ENCODE peak calls at places on chromosomes 11 and 22, in eight cellular contexts. X is tibial artery, O is GM23248, C is heart left ventricle, L is HCT116, Y is IMR-90, D is breast epithelium, S is K562. P is an unnamed sample. For H3K27me3, the result is how much of the 10 kb centered on the place peaks cover.

GRCh38 chr11:120801801-120802689 is 221.9 kb upstream of the TBCEL start:
- DNase-seq in L (peak), O (peak), X (peak), S (peak), C (peak), D (peak), Y (peak), P (peak)

GRCh38 chr11:14373941-14374646 is 15.1 kb upstream of the RRAS2 start:
- DNase-seq in O (peak), L (no peak), D (no peak), X (peak), Y (peak), C (peak), S (no peak), P (peak)

GRCh38 chr11:19938051-19938856 is 222.0 kb downstream of the DBX1 start:
- DNase-seq in C (no peak), S (peak), O (peak), L (peak), X (no peak), D (no peak), Y (peak), P (no peak)

GRCh38 chr11:126006068-126006467 is 56.6 kb downstream of the CDON start:
- DNase-seq in D (no peak), C (no peak), S (no peak), X (no peak), Y (no peak), O (no peak), L (no peak), P (no peak)

GRCh38 chr11:391117-392017 is 2.6 kb upstream of the PKP3 start:
- DNase-seq in L (no peak), D (no peak), Y (no peak), S (no peak), O (no peak), X (no peak), C (no peak), P (no peak)

GRCh38 chr11:1705121-1706052 is 8.4 kb downstream of the KRTAP5-6 start:
- DNase-seq in D (no peak), L (no peak), Y (no peak), C (no peak), X (no peak), O (no peak), S (no peak), P (no peak)

GRCh38 chr11:28976801-28977145 is 868.6 kb downstream of the METTL15 start:
- DNase-seq in S (no peak), O (no peak), C (no peak), Y (no peak), X (no peak), D (no peak), L (no peak), P (no peak)

GRCh38 chr11:128658499-128658898 is 35.4 kb upstream of the FLI1 start:
- DNase-seq in S (no peak), X (no peak), Y (no peak), L (no peak), O (peak), C (no peak), D (no peak), P (no peak)

GRCh38 chr22:17978027-17978426 is 46.3 kb downstream of the MICAL3 start:
- DNase-seq in O (no peak), S (no peak), X (no peak), D (no peak), L (no peak), C (no peak), Y (no peak), P (no peak)

GRCh38 chr22:30841264-30841663 is 127.3 kb downstream of the MORC2 start:
- DNase-seq in S (no peak), D (no peak), X (no peak), L (no peak), C (no peak), Y (peak), O (no peak), P (no peak)

GRCh38 chr22:48651036-48651890 is 1176.4 kb downstream of the BRD1 start:
- DNase-seq in O (no peak), Y (no peak), L (peak), D (no peak), C (no peak), X (no peak), S (no peak), P (no peak)

GRCh38 chr11:24837112-24837511 is 340.3 kb downstream of the LUZP2 start:
- DNase-seq in L (no peak), D (no peak), X (no peak), S (no peak), C (no peak), O (no peak), Y (no peak), P (no peak)

GRCh38 chr11:44030276-44030932 is 17.4 kb upstream of the ACCSL start:
- DNase-seq in D (no peak), Y (peak), O (peak), X (peak), C (peak), S (no peak), L (no peak), P (peak)

GRCh38 chr11:64436025-64436424 is 77.1 kb downstream of the RPS6KA4 start:
- DNase-seq in D (no peak), Y (no peak), C (no peak), L (no peak), X (no peak), S (no peak), O (peak), P (no peak)

GRCh38 chr22:49360746-49361145 is 466.9 kb downstream of the BRD1 start:
- DNase-seq in L (no peak), S (no peak), X (no peak), Y (no peak), C (no peak), O (no peak), D (no peak), P (no peak)

GRCh38 chr11:60899021-60899936 is 7.1 kb downstream of the PRPF19 start:
- DNase-seq in X (no peak), L (peak), O (peak), C (no peak), D (no peak), S (peak), Y (peak), P (no peak)

GRCh38 chr11:76279038-76279437 is 72.7 kb upstream of the WNT11 start:
- DNase-seq in L (no peak), Y (no peak), S (no peak), X (no peak), C (no peak), O (peak), D (no peak), P (no peak)

GRCh38 chr11:74490945-74491344 is 2.6 kb downstream of the LIPT2 start:
- DNase-seq in Y (no peak), O (no peak), L (no peak), X (no peak), D (no peak), C (no peak), S (no peak), P (no peak)

GRCh38 chr11:16911186-16911585 is 103.0 kb downstream of the PLEKHA7 start:
- DNase-seq in L (no peak), D (no peak), X (no peak), S (no peak), C (no peak), Y (no peak), O (no peak), P (no peak)

GRCh38 chr22:22401381-22401780 is 107.2 kb downstream of the ZNF280B start:
- DNase-seq in X (no peak), S (no peak), Y (no peak), L (no peak), D (no peak), C (no peak), O (no peak), P (no peak)

GRCh38 chr11:110182886-110183285 is 89.7 kb downstream of the ZC3H12C start:
- DNase-seq in L (peak), X (no peak), O (peak), C (no peak), D (no peak), Y (peak), S (no peak), P (no peak)

GRCh38 chr22:39453765-39454378 is 2.9 kb upstream of the MGAT3 start:
- DNase-seq in X (no peak), D (no peak), S (peak), L (no peak), Y (peak), C (no peak), O (no peak), P (no peak)

GRCh38 chr11:94504689-94505293 is 7.5 kb upstream of the C11orf97 start:
- DNase-seq in D (no peak), Y (peak), L (peak), C (no peak), S (peak), X (no peak), O (peak), P (no peak)

GRCh38 chr11:111000400-111001090 is 245.0 kb upstream of the POU2AF2 start:
- DNase-seq in S (no peak), D (no peak), Y (no peak), O (peak), L (no peak), C (no peak), X (no peak), P (no peak)

GRCh38 chr11:13160745-13161144 is 116.8 kb upstream of the BMAL1 start:
- DNase-seq in D (no peak), C (no peak), Y (no peak), S (no peak), O (no peak), L (no peak), X (no peak), P (no peak)

GRCh38 chr22:23147632-23148387 is 2.5 kb downstream of the RAB36 start:
- DNase-seq in X (no peak), Y (peak), L (no peak), S (no peak), D (no peak), O (peak), C (no peak), P (no peak)

GRCh38 chr22:50620861-50621490 is 7.0 kb downstream of the ARSA start:
- DNase-seq in X (no peak), O (peak), D (no peak), C (peak), Y (no peak), L (no peak), S (no peak), P (no peak)

GRCh38 chr11:111663820-111664219 is 61.6 kb downstream of the SIK2 start:
- DNase-seq in O (peak), X (peak), L (no peak), Y (no peak), S (peak), D (no peak), C (peak), P (no peak)

GRCh38 chr22:42399315-42400271 is 32.6 kb downstream of the NFAM1 start:
- DNase-seq in D (no peak), X (no peak), O (no peak), S (peak), C (peak), Y (no peak), L (no peak), P (no peak)

GRCh38 chr11:9313648-9314290 is 624 bp downstream of the TMEM41B start:
- DNase-seq in C (peak), X (peak), D (no peak), S (peak), Y (peak), O (peak), L (no peak), P (no peak)

GRCh38 chr11:14542384-14542783 is 22.2 kb upstream of the PSMA1 start:
- DNase-seq in X (no peak), D (no peak), S (no peak), L (no peak), C (no peak), O (no peak), Y (no peak), P (no peak)

GRCh38 chr11:87301785-87302540 is 264.2 kb downstream of the TMEM135 start:
- DNase-seq in S (no peak), Y (peak), D (no peak), X (no peak), C (no peak), L (no peak), O (no peak), P (no peak)

GRCh38 chr11:16410479-16410878 is 54.1 kb upstream of the SOX6 start:
- DNase-seq in O (no peak), C (no peak), L (no peak), D (no peak), Y (no peak), X (no peak), S (peak), P (no peak)

GRCh38 chr22:30864441-30865420 is 103.8 kb downstream of the MORC2 start:
- DNase-seq in C (no peak), O (no peak), Y (no peak), L (no peak), D (peak), X (peak), S (no peak), P (peak)

GRCh38 chr11:96817488-96817887 is 427.7 kb downstream of the JRKL start:
- DNase-seq in S (peak), O (peak), Y (no peak), X (no peak), D (no peak), L (no peak), C (no peak), P (no peak)

GRCh38 chr11:65858354-65859133 is 564 bp upstream of the CFL1 start:
- DNase-seq in L (no peak), Y (no peak), D (no peak), O (no peak), C (no peak), S (no peak), X (no peak), P (no peak)

GRCh38 chr11:61345170-61345610 is 12.2 kb downstream of the TKFC start:
- DNase-seq in D (no peak), Y (no peak), X (no peak), L (no peak), O (no peak), C (no peak), S (no peak), P (no peak)

DNA sequence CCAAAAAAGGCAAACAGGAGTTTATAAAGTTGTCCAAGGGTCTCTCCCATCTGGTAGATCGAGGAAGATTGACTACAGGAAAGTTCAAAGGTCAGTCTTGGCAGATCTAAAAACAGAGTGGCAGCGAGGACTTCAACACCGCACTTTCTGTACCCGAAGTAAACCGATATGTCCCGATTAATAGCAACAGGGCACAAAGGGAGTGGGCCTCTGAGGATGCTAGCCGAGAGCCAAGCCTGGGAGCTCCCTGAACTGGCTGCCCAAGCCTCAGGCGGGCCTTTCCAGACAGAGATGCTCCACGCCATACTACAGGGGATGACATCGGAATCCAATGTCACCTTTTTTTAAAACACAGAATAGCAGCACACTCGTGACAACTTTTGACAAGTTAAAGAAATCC is 2.5 kb downstream of the FGF4 start:
- DNase-seq in D (no peak), L (no peak), Y (no peak), C (no peak), X (no peak), O (no peak), S (no peak), P (no peak)
- H3K27me3 ChIP-seq in D (under half), L (under half), Y (half or more), C (half or more), X (half or more), O (half or more), S (half or more), P (under half)

DNA sequence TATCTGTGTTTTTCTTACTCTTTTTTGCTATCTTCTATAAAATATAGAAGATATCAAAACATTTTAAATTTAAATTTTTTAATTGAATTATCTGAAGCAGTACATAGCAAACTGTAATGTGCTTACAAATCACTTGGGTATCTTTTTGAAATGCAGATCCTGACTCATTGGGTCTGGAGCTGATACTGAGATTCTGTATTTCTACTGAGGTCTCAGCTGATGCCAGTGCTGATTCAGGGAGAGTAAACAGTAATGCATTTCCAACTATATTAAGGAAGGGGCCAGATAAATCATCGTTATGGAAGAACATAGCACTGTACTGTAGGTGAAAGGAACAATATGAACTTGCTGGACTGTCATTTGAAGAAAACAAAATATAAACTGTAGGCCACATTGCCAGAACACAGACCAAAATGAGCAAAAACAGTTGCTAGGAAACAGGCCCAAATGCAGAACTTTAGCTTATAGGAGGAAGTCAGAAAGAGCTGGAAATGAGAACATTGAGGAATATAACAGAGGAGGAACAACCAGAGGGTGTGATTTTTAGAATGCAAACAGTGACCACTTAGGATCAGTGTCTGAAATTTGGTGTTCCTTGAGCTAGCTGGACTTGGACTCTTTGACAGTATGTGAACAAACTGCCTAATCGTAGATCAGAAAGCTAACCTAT is 3.3 kb downstream of the ARL14EP start:
- DNase-seq in D (no peak), X (no peak), Y (peak), S (no peak), O (peak), L (no peak), C (no peak), P (no peak)
- H3K27me3 ChIP-seq in D (under half), X (under half), Y (under half), S (under half), O (under half), L (under half), C (under half), P (under half)

DNA sequence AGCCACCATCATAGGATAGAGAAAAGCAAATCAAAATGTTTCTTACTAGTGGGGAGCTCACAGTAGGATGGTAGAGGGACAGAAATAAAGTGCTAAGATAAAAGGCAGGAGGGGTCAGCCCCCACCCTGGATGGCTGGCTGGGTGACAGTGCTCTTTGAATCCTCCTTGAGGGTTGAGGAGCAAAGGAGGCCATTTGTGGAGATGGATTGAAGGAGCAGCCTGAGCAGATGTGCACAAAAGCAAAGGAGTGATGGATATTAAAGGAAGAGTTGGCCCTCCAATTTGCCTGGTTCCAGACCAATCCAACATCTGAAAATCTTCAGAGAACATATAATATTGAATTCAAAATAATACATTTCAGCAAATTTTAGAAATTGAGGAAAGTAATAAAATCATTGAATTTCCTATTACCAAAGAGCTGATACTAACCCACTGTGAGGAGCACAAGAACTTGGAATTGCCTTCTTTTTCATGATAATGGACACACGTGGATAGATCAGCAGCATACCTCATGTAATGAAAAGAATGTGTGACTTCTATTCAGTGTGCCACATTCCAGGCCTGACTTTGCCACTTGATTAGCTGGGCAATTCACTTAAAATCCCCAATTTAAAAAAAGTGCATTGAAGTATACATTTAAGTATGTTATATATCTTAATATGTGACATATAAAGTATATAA is 287.0 kb downstream of the FAT3 start:
- DNase-seq in S (no peak), D (no peak), Y (no peak), O (no peak), X (no peak), L (no peak), C (no peak), P (no peak)
- H3K27me3 ChIP-seq in S (under half), D (under half), Y (under half), O (under half), X (under half), L (under half), C (under half), P (under half)

DNA sequence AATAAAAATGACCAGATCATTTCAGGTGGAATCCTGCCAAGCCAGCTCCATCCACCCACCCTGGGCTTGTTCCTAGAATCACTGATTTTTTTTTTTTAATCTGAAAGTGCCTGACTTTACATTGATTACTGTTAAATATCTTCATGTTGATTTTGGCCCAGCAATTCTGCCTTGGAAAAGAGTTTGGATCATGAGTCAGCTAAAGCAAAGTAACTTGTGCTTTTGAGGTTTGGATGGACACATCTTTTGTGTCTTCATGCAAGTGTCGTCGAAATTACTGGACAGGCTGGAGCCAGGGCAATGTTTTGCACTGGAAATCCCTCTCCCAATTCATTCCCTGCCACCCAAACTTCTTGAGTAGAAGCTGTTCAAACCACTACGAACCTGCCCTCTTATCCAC is 164.0 kb upstream of the SYT13 start:
- DNase-seq in D (no peak), S (no peak), C (no peak), Y (peak), L (no peak), O (peak), X (no peak), P (no peak)
- H3K27me3 ChIP-seq in D (under half), S (under half), C (under half), Y (under half), L (under half), O (under half), X (under half), P (under half)

GRCh38 chr22:46234851-46235437 is 15.1 kb downstream of the CDPF1 start:
- DNase-seq in Y (no peak), L (no peak), O (no peak), C (no peak), X (no peak), S (peak), D (no peak), P (no peak)

GRCh38 chr22:46238541-46238940 is 11.6 kb downstream of the CDPF1 start:
- DNase-seq in X (no peak), Y (no peak), D (no peak), S (no peak), C (no peak), O (no peak), L (no peak), P (no peak)

GRCh38 chr22:46240073-46240472 is 10.0 kb downstream of the CDPF1 start:
- DNase-seq in Y (no peak), X (no peak), D (no peak), L (no peak), S (no peak), O (no peak), C (no peak), P (no peak)

GRCh38 chr22:46239261-46240048 is 10.6 kb downstream of the CDPF1 start:
- DNase-seq in Y (no peak), S (peak), O (no peak), L (no peak), X (no peak), D (no peak), C (no peak), P (no peak)

GRCh38 chr22:46237453-46238158 is 12.5 kb downstream of the CDPF1 start:
- DNase-seq in C (peak), S (no peak), Y (peak), L (no peak), O (no peak), X (no peak), D (no peak), P (no peak)
- H3K27me3 ChIP-seq in C (under half), S (under half), Y (under half), L (under half), O (under half), X (under half), D (under half), P (under half)

DNA sequence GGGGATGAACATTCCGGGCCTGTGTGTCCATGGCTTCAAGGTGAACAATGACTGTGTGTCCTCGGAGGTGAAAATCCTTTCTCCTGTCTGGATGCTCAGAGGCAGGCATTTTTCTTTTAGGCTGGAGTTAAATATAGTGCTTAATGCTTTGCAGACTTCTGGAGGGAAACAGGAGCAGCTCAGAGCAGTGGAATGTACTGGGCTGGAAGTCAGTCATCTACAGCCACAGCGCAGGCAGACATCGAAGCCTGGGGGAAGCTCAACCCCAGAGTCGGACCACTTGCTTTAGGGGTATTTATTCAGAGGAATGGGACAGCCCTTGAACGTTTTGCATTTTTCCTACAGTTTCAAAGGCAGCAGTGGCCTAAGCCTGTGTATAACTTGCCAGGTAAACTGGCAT is 68.5 kb upstream of the TMEM45B start:
- DNase-seq in L (no peak), Y (no peak), S (no peak), X (no peak), O (peak), D (no peak), C (no peak), P (no peak)
- H3K27me3 ChIP-seq in L (under half), Y (under half), S (under half), X (under half), O (half or more), D (under half), C (under half), P (under half)

P was measured in ascending aorta.